ENCODE peak calls at places on chromosomes 5 and 9, in nine cellular contexts. D is adrenal gland, J is Panc1, U is fibroblast of pulmonary artery, N is choroid plexus epithelial cell, O is cardiac fibroblast, G is Peyer's patch, A is brain microvascular endothelial cell, R is endothelial cell of umbilical vein. W is an unnamed sample.

GRCh38 chr9:16824545-16825041 is 45.9 kb downstream of the BNC2 start:
- DNase-seq in D (no peak), J (no peak), U (peak), N (peak), O (peak), G (no peak), A (peak), R (peak), W (no peak)

GRCh38 chr9:18379073-18379811 is 94.7 kb upstream of the ADAMTSL1 start:
- DNase-seq in D (no peak), J (no peak), U (peak), N (peak), O (no peak), G (no peak), A (peak), R (peak), W (peak)

GRCh38 chr5:33892419-33893151 is 795 bp upstream of the ADAMTS12 start:
- DNase-seq in D (peak), J (no peak), U (peak), N (peak), O (peak), G (no peak), A (peak), R (no peak), W (peak)

GRCh38 chr5:181138258-181138657 is 7.3 kb upstream of the OR2V1 start:
- DNase-seq in D (no peak), J (no peak), U (no peak), N (no peak), O (no peak), G (no peak), A (peak), R (no peak), W (no peak)

GRCh38 chr9:105405514-105406131 is 42.2 kb upstream of the FSD1L start:
- DNase-seq in D (no peak), J (no peak), U (no peak), N (peak), O (no peak), G (no peak), A (peak), R (peak), W (no peak)

GRCh38 chr5:100777680-100778281 is 125.3 kb downstream of the ST8SIA4 start:
- DNase-seq in D (peak), J (no peak), U (peak), N (peak), O (peak), G (no peak), A (peak), R (peak), W (peak)

GRCh38 chr5:126814721-126815404 is 37.9 kb downstream of the LMNB1 start:
- DNase-seq in D (no peak), J (no peak), U (peak), N (peak), O (peak), G (no peak), A (no peak), R (peak), W (no peak)

GRCh38 chr5:77560677-77561263 is 68.7 kb upstream of the WDR41 start:
- DNase-seq in D (no peak), J (peak), U (peak), N (peak), O (peak), G (no peak), A (peak), R (peak), W (no peak)

GRCh38 chr9:27414215-27414731 is 109.8 kb upstream of the IFNK start:
- DNase-seq in D (no peak), J (no peak), U (no peak), N (peak), O (no peak), G (peak), A (no peak), R (no peak), W (no peak)

GRCh38 chr9:91177081-91177480 is 184.6 kb downstream of the AUH start:
- DNase-seq in D (no peak), J (no peak), U (no peak), N (no peak), O (no peak), G (no peak), A (no peak), R (no peak), W (no peak)
- TF ChIP-seq CTCF in D (no peak), J (no peak), U (no peak), N (no peak), O (no peak), G (no peak), A (no peak), R (no peak), W (no peak)

GRCh38 chr5:40914835-40915234 is 5.5 kb downstream of the C7 start:
- DNase-seq in D (no peak), J (no peak), U (peak), N (peak), O (peak), G (no peak), A (peak), R (no peak), W (no peak)
- H3K4me3 ChIP-seq in D (no peak), J (no peak), U (peak), N (peak), O (peak), G (no peak), A (no peak), R (no peak), W (no peak)

GRCh38 chr9:19637084-19637483 is 151.8 kb downstream of the SLC24A2 start:
- DNase-seq in D (no peak), J (no peak), U (no peak), N (no peak), O (no peak), G (no peak), A (no peak), R (no peak), W (no peak)
- TF ChIP-seq CTCF in D (no peak), J (no peak), U (no peak), N (no peak), O (no peak), G (no peak), A (no peak), R (no peak), W (no peak)

GRCh38 chr5:67647772-67648171 is 451.2 kb upstream of the CD180 start:
- DNase-seq in D (no peak), J (no peak), U (no peak), N (no peak), O (no peak), G (no peak), A (no peak), R (no peak), W (no peak)
- H3K4me3 ChIP-seq in D (no peak), J (no peak), U (no peak), N (no peak), O (no peak), G (no peak), A (no peak), R (no peak), W (no peak)

GRCh38 chr9:99821187-99822095 is at the start of gene NR4A3:
- DNase-seq in D (peak), J (peak), U (peak), N (peak), O (peak), G (peak), A (peak), R (peak), W (peak)
- TF ChIP-seq CTCF in D (peak), J (no peak), U (peak), N (peak), O (peak), G (peak), A (peak), R (no peak), W (no peak)

DNA sequence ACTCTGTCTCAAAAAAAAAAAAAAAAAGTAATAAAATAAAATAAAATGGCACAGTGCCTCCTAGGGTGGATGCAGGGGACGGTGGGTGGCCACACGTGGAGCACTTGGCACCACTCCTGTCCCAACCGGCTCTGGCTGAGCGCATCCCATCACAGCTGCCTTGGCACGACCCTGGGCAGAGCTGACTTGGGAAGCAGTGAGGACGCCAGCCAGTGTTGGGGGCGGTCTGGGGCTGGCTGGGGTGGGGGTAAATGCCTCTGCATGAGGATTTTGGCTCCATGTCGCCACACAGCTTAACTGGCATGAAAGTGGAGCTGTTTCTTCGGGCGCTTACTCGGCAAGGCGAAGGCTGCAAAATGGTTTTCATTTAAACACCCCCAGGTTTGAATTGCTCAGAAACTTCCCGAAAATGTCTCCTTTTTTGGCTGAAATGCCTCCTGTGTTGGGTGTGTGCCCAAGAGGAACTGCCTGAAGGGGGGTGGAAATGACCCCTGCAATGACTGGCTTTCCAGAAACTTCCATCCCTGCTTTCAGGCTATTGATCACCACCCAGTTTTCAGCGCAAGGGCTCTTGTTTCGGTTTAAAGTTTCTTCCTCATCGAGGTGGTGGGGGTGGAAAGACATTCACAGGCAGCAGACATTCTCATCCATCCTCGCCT is 38.3 kb downstream of the PTGES start:
- DNase-seq in D (no peak), J (no peak), U (no peak), N (no peak), O (no peak), G (no peak), A (no peak), R (no peak), W (no peak)
- H3K4me3 ChIP-seq in D (no peak), J (no peak), U (no peak), N (no peak), O (no peak), G (no peak), A (no peak), R (no peak), W (no peak)

GRCh38 chr5:164763211-164763610 is 1257.8 kb downstream of the MAT2B start:
- DNase-seq in D (no peak), J (no peak), U (no peak), N (no peak), O (no peak), G (no peak), A (no peak), R (no peak), W (no peak)
- TF ChIP-seq CTCF in D (no peak), J (no peak), U (no peak), N (no peak), O (no peak), G (no peak), A (no peak), R (no peak), W (no peak)